ENCODE peak calls at places on chromosomes 2 and 18, in ten cellular contexts. L is A673; D is stimulated activated CD4-positive, alpha-beta T cell treated with anti-CD3 and anti-CD28 coated beads, TNF-alpha, amount 100 ng/mL, for 4 hours; V is T-helper 2 cell; G is KBM-7; U is EH; X is endothelial cell; Q is ELR; C is T-helper 1 cell; K is ovary. M is an unnamed sample.

GRCh38 chr2:232341061-232341738 is 37.4 kb upstream of the ALPP start:
- DNase-seq in C (no peak), X (no peak), K (no peak), D (no peak), G (no peak), L (no peak), Q (no peak), U (peak), V (no peak), M (no peak)

GRCh38 chr2:238945433-238946150 is 97.7 kb downstream of the TWIST2 start:
- DNase-seq in Q (peak), K (peak), V (no peak), C (no peak), D (no peak), G (peak), X (peak), U (peak), L (peak), M (no peak)

GRCh38 chr2:96819876-96820511 is 3.9 kb downstream of the CNNM3 start:
- DNase-seq in G (no peak), L (no peak), U (no peak), D (no peak), Q (no peak), X (no peak), V (no peak), C (no peak), K (no peak), M (no peak)

GRCh38 chr2:97951155-97951670 is 44.5 kb downstream of the TMEM131 start:
- DNase-seq in C (no peak), G (no peak), V (no peak), X (no peak), D (no peak), U (peak), K (no peak), Q (peak), L (no peak), M (no peak)

GRCh38 chr2:164504253-164504652 is 117.0 kb downstream of the GRB14 start:
- DNase-seq in L (peak), G (no peak), U (peak), K (no peak), Q (no peak), D (no peak), V (no peak), X (peak), C (no peak), M (no peak)

GRCh38 chr2:240820607-240821428 is 799 bp upstream of the KIF1A start:
- DNase-seq in V (no peak), X (peak), K (no peak), C (no peak), U (no peak), Q (no peak), G (peak), L (peak), D (no peak), M (no peak)

GRCh38 chr2:36355157-36355889 is at the start of gene CRIM1:
- DNase-seq in X (peak), D (peak), L (peak), K (peak), U (peak), V (peak), G (peak), C (peak), Q (peak), M (peak)

GRCh38 chr2:1453561-1453960 is 40.3 kb downstream of the TPO start:
- DNase-seq in L (no peak), Q (no peak), X (no peak), U (no peak), D (no peak), G (no peak), C (no peak), K (no peak), V (no peak), M (no peak)

GRCh38 chr2:163734911-163735691 is 707 bp downstream of the FIGN start:
- DNase-seq in V (no peak), X (no peak), U (peak), K (no peak), Q (peak), D (no peak), C (no peak), L (no peak), G (peak), M (no peak)

GRCh38 chr2:149953627-149954026 is 366.1 kb upstream of the MMADHC start:
- DNase-seq in U (no peak), Q (no peak), G (no peak), L (no peak), C (no peak), X (no peak), D (no peak), V (no peak), K (no peak), M (no peak)

GRCh38 chr2:131488306-131489205 is 3.6 kb downstream of the MZT2A start:
- DNase-seq in G (no peak), K (no peak), L (no peak), V (no peak), D (no peak), X (no peak), U (no peak), Q (no peak), C (no peak), M (no peak)

GRCh38 chr2:182164686-182165085 is 179.0 kb downstream of the PPP1R1C start:
- DNase-seq in U (no peak), K (no peak), C (no peak), Q (no peak), X (no peak), V (no peak), L (no peak), D (no peak), G (no peak), M (no peak)

GRCh38 chr18:56575819-56576663 is 62.4 kb downstream of the TXNL1 start:
- DNase-seq in C (no peak), L (peak), D (no peak), G (peak), K (no peak), U (peak), X (peak), Q (peak), V (no peak), M (no peak)

GRCh38 chr18:79495591-79496071 is 99.9 kb downstream of the NFATC1 start:
- DNase-seq in X (no peak), L (no peak), G (no peak), D (no peak), K (peak), V (no peak), C (no peak), Q (no peak), U (no peak), M (no peak)

GRCh38 chr2:104825124-104825865 is 28.6 kb upstream of the POU3F3 start:
- DNase-seq in L (no peak), Q (no peak), V (no peak), D (no peak), C (no peak), X (no peak), K (no peak), G (no peak), U (peak), M (no peak)

GRCh38 chr2:149000168-149000938 is 38.1 kb upstream of the LYPD6B start:
- DNase-seq in V (no peak), Q (peak), X (no peak), C (no peak), K (no peak), U (peak), D (no peak), G (no peak), L (no peak), M (no peak)

M was measured in CD8-positive, alpha-beta memory T cell.